ENCODE peak calls at places on chromosome 13, in six cellular contexts. P is fibroblast of the conjunctiva; O is EL; K is stromal cell of bone marrow; N is aorta; R is activated CD4-positive, alpha-beta T cell treated with anti-CD3 and anti-CD28 coated beads, Interleukin-2, amount 10 ng/mL, durations not matched to agents 7 days and 5 days. W is an unnamed sample.

GRCh38 chr13:19159181-19159580 is 22.4 kb downstream of the TUBA3C start:
- DNase-seq in P (no peak), O (no peak), K (no peak), N (peak), R (no peak), W (no peak)

GRCh38 chr13:39406688-39407087 is 196.3 kb downstream of the LHFPL6 start:
- DNase-seq in P (no peak), O (no peak), K (no peak), N (no peak), R (no peak), W (no peak)

GRCh38 chr13:27830010-27830409 is 37.7 kb downstream of the GSX1 start:
- DNase-seq in P (no peak), O (peak), K (no peak), N (peak), R (peak), W (peak)

GRCh38 chr13:43537124-43537523 is 249.6 kb downstream of the ENOX1 start:
- DNase-seq in P (no peak), O (no peak), K (no peak), N (no peak), R (no peak), W (no peak)

GRCh38 chr13:33514362-33514761 is 228.8 kb upstream of the STARD13 start:
- DNase-seq in P (no peak), O (no peak), K (no peak), N (no peak), R (no peak), W (no peak)

GRCh38 chr13:46523972-46524737 is 28.8 kb upstream of the LRCH1 start:
- DNase-seq in P (no peak), O (no peak), K (peak), N (no peak), R (no peak), W (no peak)

GRCh38 chr13:31012285-31013024 is 80.0 kb downstream of the TEX26 start:
- DNase-seq in P (peak), O (peak), K (peak), N (no peak), R (no peak), W (no peak)

GRCh38 chr13:99064624-99065249 is 86.9 kb upstream of the DOCK9 start:
- DNase-seq in P (no peak), O (no peak), K (no peak), N (no peak), R (no peak), W (no peak)

GRCh38 chr13:25153736-25154135 is 18.4 kb downstream of the AMER2 start:
- DNase-seq in P (no peak), O (no peak), K (no peak), N (no peak), R (no peak), W (no peak)

GRCh38 chr13:100454876-100455275 is 133.7 kb downstream of the GGACT start:
- DNase-seq in P (no peak), O (peak), K (peak), N (no peak), R (no peak), W (no peak)

GRCh38 chr13:30792257-30793000 is 57.1 kb downstream of the ALOX5AP start:
- DNase-seq in P (peak), O (peak), K (peak), N (peak), R (no peak), W (peak)

GRCh38 chr13:79481685-79482052 is 714 bp downstream of the NDFIP2 start:
- DNase-seq in P (no peak), O (no peak), K (no peak), N (no peak), R (no peak), W (peak)

GRCh38 chr13:98134901-98135300 is 8.0 kb upstream of the FARP1 start:
- DNase-seq in P (no peak), O (no peak), K (no peak), N (no peak), R (no peak), W (no peak)

GRCh38 chr13:92900455-92900854 is 326.2 kb upstream of the GPC6 start:
- DNase-seq in P (no peak), O (no peak), K (no peak), N (no peak), R (no peak), W (no peak)

GRCh38 chr13:99380402-99380801 is 73.2 kb upstream of the GPR183 start:
- DNase-seq in P (no peak), O (no peak), K (no peak), N (no peak), R (peak), W (no peak)

GRCh38 chr13:49569993-49570689 is 15.2 kb downstream of the RCBTB1 start:
- DNase-seq in P (no peak), O (peak), K (no peak), N (no peak), R (no peak), W (no peak)

GRCh38 chr13:108278466-108278865 is 8.9 kb downstream of the TNFSF13B start:
- DNase-seq in P (no peak), O (no peak), K (no peak), N (no peak), R (no peak), W (no peak)

GRCh38 chr13:41008349-41008980 is 10.7 kb downstream of the ELF1 start:
- DNase-seq in P (peak), O (peak), K (peak), N (no peak), R (no peak), W (no peak)

GRCh38 chr13:32829676-32830091 is 186.5 kb upstream of the KL start:
- DNase-seq in P (no peak), O (peak), K (no peak), N (no peak), R (no peak), W (no peak)

GRCh38 chr13:99958402-99959126 is 13.0 kb downstream of the ZIC5 start:
- DNase-seq in P (no peak), O (no peak), K (no peak), N (no peak), R (no peak), W (no peak)

GRCh38 chr13:114109646-114110045 is 22.8 kb downstream of the RASA3 start:
- DNase-seq in P (no peak), O (peak), K (no peak), N (peak), R (peak), W (no peak)

W was measured in RPMI8226.